ENCODE peak calls at places on chromosomes 2 and 18, in ten cellular contexts. One of them, this sample, is unnamed.
A peak's percentile ranks its signal among the peaks of the same experiment; 100 is the strongest.

GRCh38 chr2:37389984-37390765 is 45.7 kb downstream of the QPCT start:
- DNase-seq in occipital lobe: peak; percentile 39
- DNase-seq in mucosa of descending colon: no peak
- DNase-seq in skeletal muscle cell: peak; percentile 76
- DNase-seq in brain microvascular endothelial cell: peak; percentile 74
- DNase-seq in COR-L47: peak; percentile 17
- DNase-seq in lung: peak; percentile 36
- DNase-seq in H7: peak; percentile 47
- DNase-seq in activated CD8-positive, alpha-beta memory T cell treated with anti-CD3 and anti-CD28 coated beads, Interleukin-2, amount 50 U/mL, for 4 hours: peak; percentile 55
- DNase-seq in Daoy: peak; percentile 97
- DNase-seq in this sample: no peak

GRCh38 chr18:62332964-62333695 is 8.0 kb downstream of the TNFRSF11A start:
- DNase-seq in activated CD8-positive, alpha-beta memory T cell treated with anti-CD3 and anti-CD28 coated beads, Interleukin-2, amount 50 U/mL, for 4 hours: no peak
- DNase-seq in skeletal muscle cell: no peak
- DNase-seq in lung: no peak
- DNase-seq in H7: no peak
- DNase-seq in mucosa of descending colon: no peak
- DNase-seq in occipital lobe: no peak
- DNase-seq in COR-L47: no peak
- DNase-seq in Daoy: no peak
- DNase-seq in brain microvascular endothelial cell: no peak
- DNase-seq in this sample: no peak

GRCh38 chr2:16201876-16202642 is 261.7 kb downstream of the MYCN start:
- DNase-seq in Daoy: peak; percentile 19
- DNase-seq in mucosa of descending colon: peak; percentile 87
- DNase-seq in lung: no peak
- DNase-seq in activated CD8-positive, alpha-beta memory T cell treated with anti-CD3 and anti-CD28 coated beads, Interleukin-2, amount 50 U/mL, for 4 hours: no peak
- DNase-seq in occipital lobe: no peak
- DNase-seq in COR-L47: no peak
- DNase-seq in H7: no peak
- DNase-seq in brain microvascular endothelial cell: no peak
- DNase-seq in skeletal muscle cell: no peak
- DNase-seq in this sample: no peak

GRCh38 chr2:233417282-233417681 is 63.0 kb downstream of the DGKD start:
- DNase-seq in skeletal muscle cell: no peak
- DNase-seq in occipital lobe: no peak
- DNase-seq in lung: no peak
- DNase-seq in brain microvascular endothelial cell: no peak
- DNase-seq in H7: no peak
- DNase-seq in COR-L47: no peak
- DNase-seq in mucosa of descending colon: no peak
- DNase-seq in Daoy: no peak
- DNase-seq in activated CD8-positive, alpha-beta memory T cell treated with anti-CD3 and anti-CD28 coated beads, Interleukin-2, amount 50 U/mL, for 4 hours: no peak
- DNase-seq in this sample: no peak

GRCh38 chr2:172223601-172224054 is 120.9 kb upstream of the DLX2 start:
- DNase-seq in mucosa of descending colon: no peak
- DNase-seq in skeletal muscle cell: no peak
- DNase-seq in occipital lobe: no peak
- DNase-seq in Daoy: no peak
- DNase-seq in activated CD8-positive, alpha-beta memory T cell treated with anti-CD3 and anti-CD28 coated beads, Interleukin-2, amount 50 U/mL, for 4 hours: no peak
- DNase-seq in brain microvascular endothelial cell: no peak
- DNase-seq in H7: no peak
- DNase-seq in COR-L47: peak; percentile 24
- DNase-seq in lung: no peak
- DNase-seq in this sample: no peak

GRCh38 chr2:172995323-172996244 is 80.1 kb upstream of the MAP3K20 start:
- DNase-seq in activated CD8-positive, alpha-beta memory T cell treated with anti-CD3 and anti-CD28 coated beads, Interleukin-2, amount 50 U/mL, for 4 hours: no peak
- DNase-seq in COR-L47: no peak
- DNase-seq in brain microvascular endothelial cell: peak; percentile 80
- DNase-seq in occipital lobe: no peak
- DNase-seq in skeletal muscle cell: peak; percentile 76
- DNase-seq in mucosa of descending colon: no peak
- DNase-seq in Daoy: peak; percentile 76
- DNase-seq in lung: no peak
- DNase-seq in H7: no peak
- DNase-seq in this sample: no peak

GRCh38 chr2:124347209-124347608 is 322.1 kb downstream of the CNTNAP5 start:
- DNase-seq in brain microvascular endothelial cell: no peak
- DNase-seq in activated CD8-positive, alpha-beta memory T cell treated with anti-CD3 and anti-CD28 coated beads, Interleukin-2, amount 50 U/mL, for 4 hours: no peak
- DNase-seq in COR-L47: no peak
- DNase-seq in H7: no peak
- DNase-seq in Daoy: no peak
- DNase-seq in mucosa of descending colon: no peak
- DNase-seq in lung: no peak
- DNase-seq in skeletal muscle cell: no peak
- DNase-seq in occipital lobe: no peak
- DNase-seq in this sample: no peak

GRCh38 chr2:199258291-199258690 is 199.4 kb downstream of the SATB2 start:
- DNase-seq in activated CD8-positive, alpha-beta memory T cell treated with anti-CD3 and anti-CD28 coated beads, Interleukin-2, amount 50 U/mL, for 4 hours: no peak
- DNase-seq in occipital lobe: no peak
- DNase-seq in Daoy: no peak
- DNase-seq in COR-L47: no peak
- DNase-seq in H7: no peak
- DNase-seq in brain microvascular endothelial cell: no peak
- DNase-seq in lung: no peak
- DNase-seq in skeletal muscle cell: no peak
- DNase-seq in mucosa of descending colon: no peak
- DNase-seq in this sample: no peak

GRCh38 chr18:58186258-58186948 is 142.4 kb downstream of the NEDD4L start:
- DNase-seq in activated CD8-positive, alpha-beta memory T cell treated with anti-CD3 and anti-CD28 coated beads, Interleukin-2, amount 50 U/mL, for 4 hours: no peak
- DNase-seq in mucosa of descending colon: no peak
- DNase-seq in Daoy: peak; percentile 85
- DNase-seq in H7: no peak
- DNase-seq in COR-L47: no peak
- DNase-seq in brain microvascular endothelial cell: peak; percentile 91
- DNase-seq in occipital lobe: no peak
- DNase-seq in lung: no peak
- DNase-seq in skeletal muscle cell: peak; percentile 24
- DNase-seq in this sample: peak; percentile 41